ENCODE peak calls at places on chromosomes 11 and 22, in four cellular contexts. T is HCT116, J is pancreas, U is heart left ventricle. X is an unnamed sample.

GRCh38 chr11:10026514-10026913 is 267.5 kb downstream of the SBF2 start:
- DNase-seq in T (no peak), J (no peak), U (no peak), X (no peak)

GRCh38 chr22:42562282-42562681 is 8.5 kb downstream of the SERHL2 start:
- DNase-seq in T (no peak), J (no peak), U (no peak), X (no peak)

GRCh38 chr11:47215366-47215925 is 672 bp downstream of the DDB2 start:
- DNase-seq in T (no peak), J (no peak), U (no peak), X (peak; percentile 77)

GRCh38 chr11:122646549-122647340 is 8.8 kb upstream of the UBASH3B start:
- DNase-seq in T (no peak), J (no peak), U (no peak), X (peak; percentile 43)

GRCh38 chr11:69041516-69041915 is 7.2 kb upstream of the TPCN2 start:
- DNase-seq in T (no peak), J (no peak), U (peak; percentile 60), X (no peak)

GRCh38 chr11:96075532-96075959 is 151.6 kb upstream of the MTMR2 start:
- DNase-seq in T (no peak), J (no peak), U (no peak), X (no peak)

GRCh38 chr11:1202154-1202775 is 20.6 kb upstream of the MUC5B start:
- DNase-seq in T (no peak), J (no peak), U (no peak), X (no peak)

GRCh38 chr11:37504066-37504611 is 906.1 kb upstream of the RAG2 start:
- DNase-seq in T (no peak), J (no peak), U (no peak), X (peak; percentile 96)

GRCh38 chr11:20156280-20156875 is 3.9 kb downstream of the DBX1 start:
- DNase-seq in T (no peak), J (no peak), U (no peak), X (no peak)

GRCh38 chr11:130705670-130706421 is 210.4 kb downstream of the SNX19 start:
- DNase-seq in T (no peak), J (no peak), U (no peak), X (no peak)

GRCh38 chr11:93652161-93652597 is 9.3 kb upstream of the CEP295 start:
- DNase-seq in T (no peak), J (peak; percentile 34), U (no peak), X (peak; percentile 53)

GRCh38 chr11:78797559-78797958 is 222.9 kb upstream of the NARS2 start:
- DNase-seq in T (no peak), J (no peak), U (no peak), X (no peak)

GRCh38 chr11:30489513-30489912 is 96.6 kb downstream of the MPPED2 start:
- DNase-seq in T (no peak), J (no peak), U (no peak), X (no peak)

GRCh38 chr22:44673406-44673805 is 28.6 kb upstream of the PRR5 start:
- DNase-seq in T (no peak), J (no peak), U (no peak), X (no peak)

DNA sequence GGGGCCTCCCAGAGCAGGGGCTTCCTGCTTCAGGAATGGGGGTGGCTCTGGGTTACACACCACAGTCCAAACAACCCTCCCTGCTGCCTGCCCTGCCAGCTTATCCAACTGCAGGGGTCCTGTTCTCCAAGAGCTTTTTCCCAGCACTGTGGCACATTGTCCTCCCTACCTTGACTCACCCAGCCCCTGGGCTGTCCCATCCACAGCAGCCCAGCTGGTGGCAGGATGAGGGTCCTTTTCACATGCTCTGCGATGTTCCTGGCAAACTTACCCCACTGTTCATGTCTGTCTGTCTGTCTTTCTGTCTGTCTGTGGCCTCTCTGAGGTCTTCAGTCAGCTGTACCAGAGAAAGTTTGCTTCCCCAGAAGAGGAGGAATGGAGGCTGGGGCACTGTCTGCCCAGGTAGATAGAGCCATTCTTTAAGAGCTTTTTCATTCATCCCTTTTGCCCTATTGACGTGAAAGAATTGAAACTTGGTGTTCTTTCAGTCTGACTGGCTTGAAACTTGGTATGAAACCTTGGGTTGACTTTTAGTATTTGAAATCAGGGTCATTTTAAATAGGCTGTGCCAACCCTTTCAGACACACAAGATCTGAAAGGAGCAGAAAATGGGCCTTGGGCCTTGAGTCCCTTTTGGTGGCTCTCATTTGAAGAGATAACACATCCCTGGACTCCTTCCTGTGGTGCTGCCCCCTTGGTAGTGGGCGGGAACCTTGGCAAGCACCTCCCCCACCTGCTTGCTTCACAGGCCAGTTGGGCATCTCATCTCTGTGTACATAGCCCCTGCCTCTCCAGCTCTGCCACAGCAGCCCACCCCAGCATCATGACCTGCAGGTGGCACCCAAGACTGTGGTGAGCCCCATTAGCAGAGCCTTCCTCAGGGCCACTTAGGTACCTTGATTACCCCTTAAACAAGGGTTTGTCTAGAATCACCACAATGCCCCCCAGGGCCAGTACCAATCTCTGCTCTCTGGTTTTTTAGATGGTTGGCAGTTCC is 74.6 kb upstream of the SUSD2 start:
- DNase-seq in T (no peak), J (no peak), U (no peak), X (no peak)
- TF ChIP-seq CTCF in T (no peak), J (no peak), U (no peak), X (no peak)

GRCh38 chr11:62573006-62573591 is 592 bp downstream of the EEF1G start:
- DNase-seq in T (no peak), J (peak; percentile 51), U (no peak), X (peak; percentile 19)
- H3K4me1 ChIP-seq in T (peaks cover 30% of the 10 kb centered on the region), J (peaks cover 13% of the 10 kb centered on the region), U (peaks cover 7% of the 10 kb centered on the region), X (peaks cover 40% of the 10 kb centered on the region)

DNA sequence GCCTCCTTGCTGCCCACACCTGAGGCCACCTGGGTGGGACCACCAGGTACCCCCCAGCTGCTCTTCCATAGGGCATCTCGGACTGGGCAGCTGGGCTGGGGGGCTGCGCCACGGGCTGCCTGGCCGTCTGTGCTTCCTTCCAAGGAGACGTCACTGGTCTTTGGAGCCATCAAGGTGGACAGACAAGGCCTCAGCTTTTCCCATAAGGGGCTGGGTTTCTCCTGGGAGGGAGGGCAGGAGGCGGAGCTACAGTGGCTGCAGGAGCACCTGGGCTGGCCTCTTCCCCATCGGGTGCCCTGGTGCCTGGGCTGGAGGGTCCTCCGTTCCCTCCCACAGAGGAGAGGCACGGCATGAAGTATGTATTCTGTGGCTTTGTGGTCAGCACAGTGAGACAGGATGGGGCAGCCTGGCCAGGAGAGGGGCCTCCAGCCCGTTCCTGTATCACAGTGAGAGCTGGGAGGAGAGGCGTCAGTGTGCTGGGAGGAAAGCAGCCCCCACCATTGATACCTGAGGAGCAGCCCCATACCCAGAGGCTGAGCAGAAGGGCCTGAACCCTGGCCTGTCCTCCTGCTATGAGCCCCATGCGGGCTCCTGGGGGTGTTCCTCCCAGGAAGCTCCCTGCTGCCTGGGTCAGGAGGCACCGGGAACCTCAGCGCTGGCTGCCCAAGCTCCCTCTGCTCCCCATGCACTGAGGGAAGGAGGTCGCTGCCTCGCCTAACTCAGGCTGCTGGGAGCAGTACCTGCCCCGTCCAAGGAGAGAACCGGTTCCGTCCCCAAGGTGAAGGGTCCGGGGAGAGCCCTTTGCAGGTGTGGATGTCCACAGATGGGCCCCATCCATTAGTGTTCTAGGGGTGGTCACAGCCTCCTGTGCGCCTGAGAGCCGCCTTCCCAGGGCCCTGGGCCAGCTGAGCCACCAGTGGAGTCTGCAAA is 1075.0 kb downstream of the BRD1 start:
- DNase-seq in T (no peak), J (peak; percentile 4), U (no peak), X (no peak)
- H3K9me3 ChIP-seq in T (no peaks in the 10 kb centered on the region), J (no peaks in the 10 kb centered on the region), U (no peaks in the 10 kb centered on the region), X (no peaks in the 10 kb centered on the region)

GRCh38 chr11:45371251-45371749 is 85.2 kb upstream of the SYT13 start:
- DNase-seq in T (peak; percentile 63), J (peak; percentile 75), U (peak; percentile 47), X (peak; percentile 52)
- TF ChIP-seq CTCF in T (peak; percentile 81), J (peak; percentile 85), U (peak; percentile 87), X (peak; percentile 92)

GRCh38 chr11:86011175-86011574 is 57.7 kb downstream of the PICALM start:
- DNase-seq in T (no peak), J (no peak), U (no peak), X (no peak)
- H3K4me1 ChIP-seq in T (no peaks in the 10 kb centered on the region), J (no peaks in the 10 kb centered on the region), U (no peaks in the 10 kb centered on the region), X (no peaks in the 10 kb centered on the region)

X was measured in PC-9.